ENCODE peak calls at places on chromosomes 12 and 14, in six cellular contexts. E is hippocampal formation; B is neuronal stem cell; L is EL; P is ascending aorta; R is stimulated activated CD8-positive, alpha-beta memory T cell treated with anti-CD3 and anti-CD28 coated beads, Interleukin-15, amount 100 ng/mL, for 24 hours. Z is an unnamed sample.

GRCh38 chr12:51865757-51866270 is 17.3 kb upstream of the FIGNL2 start:
- DNase-seq in E (no peak), L (no peak), P (no peak), B (no peak), R (no peak), Z (no peak)

GRCh38 chr14:92993302-92993701 is 70.4 kb downstream of the CHGA start:
- DNase-seq in E (no peak), P (no peak), B (no peak), L (no peak), R (no peak), Z (no peak)

GRCh38 chr12:49094104-49094948 is at the start of gene DHH:
- DNase-seq in P (no peak), L (peak), E (peak), R (no peak), B (no peak), Z (no peak)

GRCh38 chr12:96050139-96050538 is 14.8 kb upstream of the LTA4H start:
- DNase-seq in L (no peak), B (no peak), E (no peak), P (no peak), R (no peak), Z (no peak)

GRCh38 chr14:102945346-102946130 is 23.1 kb downstream of the AMN start:
- DNase-seq in E (no peak), P (no peak), L (peak), B (no peak), R (no peak), Z (no peak)

GRCh38 chr12:63387736-63388135 is 236.7 kb upstream of the AVPR1A start:
- DNase-seq in B (no peak), R (no peak), P (no peak), E (no peak), L (no peak), Z (no peak)

GRCh38 chr12:43317156-43317555 is 234.8 kb downstream of the ADAMTS20 start:
- DNase-seq in P (no peak), E (no peak), B (no peak), L (no peak), R (no peak), Z (no peak)

GRCh38 chr14:55160989-55161388 is 30.4 kb downstream of the DLGAP5 start:
- DNase-seq in R (no peak), L (peak), E (no peak), B (no peak), P (no peak), Z (no peak)

GRCh38 chr14:39946796-39947195 is 514.6 kb upstream of the FBXO33 start:
- DNase-seq in R (no peak), B (no peak), P (no peak), E (no peak), L (no peak), Z (no peak)

GRCh38 chr14:58108717-58109116 is 43.3 kb downstream of the ARMH4 start:
- DNase-seq in R (no peak), L (no peak), B (no peak), E (no peak), P (no peak), Z (no peak)

GRCh38 chr14:99565383-99565782 is 38.6 kb downstream of the CCDC85C start:
- DNase-seq in E (no peak), P (no peak), L (no peak), B (no peak), R (no peak), Z (no peak)

GRCh38 chr14:76282581-76282980 is 93.4 kb upstream of the ESRRB start:
- DNase-seq in E (no peak), P (no peak), L (no peak), B (no peak), R (no peak), Z (no peak)

GRCh38 chr12:16238661-16239060 is 38.8 kb downstream of the SLC15A5 start:
- DNase-seq in P (no peak), L (no peak), E (no peak), R (no peak), B (no peak), Z (no peak)

GRCh38 chr12:89126712-89127111 is 225.6 kb downstream of the DUSP6 start:
- DNase-seq in R (no peak), L (no peak), P (no peak), B (no peak), E (no peak), Z (no peak)

GRCh38 chr14:29536886-29537511 is 390.6 kb downstream of the PRKD1 start:
- DNase-seq in E (no peak), P (no peak), L (peak), B (no peak), R (no peak), Z (no peak)

GRCh38 chr12:105256011-105256410 is 20.0 kb upstream of the APPL2 start:
- DNase-seq in E (no peak), R (no peak), L (peak), P (no peak), B (no peak), Z (no peak)

Z was measured in hypothalamus.